ENCODE peak calls at places on chromosomes 7 and 10, in five cellular contexts. One of them, this sample, is unnamed.

GRCh38 chr7:22726849-22727792 is at the start of gene IL6:
- DNase-seq in neural progenitor cell: peak; percentile 48
- DNase-seq in mesenchymal stem cell: peak; percentile 97
- DNase-seq in PC-3: peak; percentile 92
- DNase-seq in GM23248: peak; percentile 97
- DNase-seq in this sample: peak; percentile 96

GRCh38 chr10:28135258-28135657 is 136.4 kb upstream of the ODAD2 start:
- DNase-seq in mesenchymal stem cell: no peak
- DNase-seq in GM23248: peak; percentile 49
- DNase-seq in neural progenitor cell: no peak
- DNase-seq in PC-3: peak; percentile 33
- DNase-seq in this sample: peak; percentile 32

GRCh38 chr7:79979437-79979836 is 155.2 kb upstream of the GNAI1 start:
- DNase-seq in PC-3: peak; percentile 44
- DNase-seq in GM23248: peak; percentile 59
- DNase-seq in mesenchymal stem cell: peak; percentile 88
- DNase-seq in neural progenitor cell: no peak
- DNase-seq in this sample: peak; percentile 74

GRCh38 chr7:151243411-151244155 is 4.9 kb downstream of the SMARCD3 start:
- DNase-seq in mesenchymal stem cell: peak; percentile 10
- DNase-seq in GM23248: no peak
- DNase-seq in PC-3: no peak
- DNase-seq in neural progenitor cell: peak; percentile 67
- DNase-seq in this sample: no peak

GRCh38 chr10:66591865-66592264 is 334.0 kb upstream of the LRRTM3 start:
- DNase-seq in mesenchymal stem cell: no peak
- DNase-seq in neural progenitor cell: no peak
- DNase-seq in PC-3: peak; percentile 98
- DNase-seq in GM23248: no peak
- DNase-seq in this sample: peak; percentile 24

GRCh38 chr10:89153086-89153485 is 54.0 kb downstream of the CH25H start:
- DNase-seq in GM23248: peak; percentile 53
- DNase-seq in mesenchymal stem cell: no peak
- DNase-seq in PC-3: peak; percentile 35
- DNase-seq in neural progenitor cell: no peak
- DNase-seq in this sample: no peak

GRCh38 chr7:20280475-20281351 is 50.0 kb upstream of the ITGB8 start:
- DNase-seq in PC-3: peak; percentile 15
- DNase-seq in neural progenitor cell: no peak
- DNase-seq in GM23248: peak; percentile 85
- DNase-seq in mesenchymal stem cell: peak; percentile 24
- DNase-seq in this sample: peak; percentile 88

GRCh38 chr10:95861401-95861800 is 46.4 kb upstream of the CC2D2B start:
- DNase-seq in GM23248: no peak
- DNase-seq in PC-3: no peak
- DNase-seq in mesenchymal stem cell: no peak
- DNase-seq in neural progenitor cell: no peak
- DNase-seq in this sample: no peak

GRCh38 chr7:133773601-133774000 is 353.5 kb upstream of the LRGUK start:
- DNase-seq in mesenchymal stem cell: no peak
- DNase-seq in GM23248: no peak
- DNase-seq in neural progenitor cell: no peak
- DNase-seq in PC-3: no peak
- DNase-seq in this sample: no peak

GRCh38 chr10:5014936-5015335 is 11.3 kb upstream of the AKR1C2 start:
- DNase-seq in neural progenitor cell: peak; percentile 8
- DNase-seq in GM23248: peak; percentile 42
- DNase-seq in mesenchymal stem cell: peak; percentile 4
- DNase-seq in PC-3: peak; percentile 11
- DNase-seq in this sample: no peak

GRCh38 chr10:67912330-67912946 is 28.0 kb downstream of the SIRT1 start:
- DNase-seq in neural progenitor cell: no peak
- DNase-seq in PC-3: no peak
- DNase-seq in mesenchymal stem cell: peak; percentile 21
- DNase-seq in GM23248: peak; percentile 59
- DNase-seq in this sample: no peak

GRCh38 chr10:46220187-46220586 is 66.6 kb upstream of the ANTXRL start:
- DNase-seq in neural progenitor cell: no peak
- DNase-seq in PC-3: no peak
- DNase-seq in GM23248: no peak
- DNase-seq in mesenchymal stem cell: no peak
- DNase-seq in this sample: no peak

GRCh38 chr7:27723086-27723485 is 16.9 kb upstream of the TAX1BP1 start:
- DNase-seq in neural progenitor cell: no peak
- DNase-seq in GM23248: peak; percentile 42
- DNase-seq in mesenchymal stem cell: no peak
- DNase-seq in PC-3: peak; percentile 40
- DNase-seq in this sample: no peak

GRCh38 chr7:149369497-149369896 is 91.4 kb downstream of the ZNF777 start:
- DNase-seq in PC-3: peak; percentile 87
- DNase-seq in GM23248: no peak
- DNase-seq in neural progenitor cell: no peak
- DNase-seq in mesenchymal stem cell: no peak
- DNase-seq in this sample: no peak

GRCh38 chr10:6579193-6579903 is 728 bp downstream of the PRKCQ start:
- DNase-seq in PC-3: no peak
- DNase-seq in GM23248: no peak
- DNase-seq in mesenchymal stem cell: no peak
- DNase-seq in neural progenitor cell: peak; percentile 26
- DNase-seq in this sample: no peak

GRCh38 chr10:7767209-7767608 is 20.6 kb downstream of the KIN start:
- DNase-seq in GM23248: peak; percentile 74
- DNase-seq in mesenchymal stem cell: peak; percentile 58
- DNase-seq in neural progenitor cell: no peak
- DNase-seq in PC-3: no peak
- DNase-seq in this sample: peak; percentile 85

GRCh38 chr7:2825595-2826227 is 18.4 kb downstream of the GNA12 start:
- DNase-seq in neural progenitor cell: peak; percentile 36
- DNase-seq in PC-3: no peak
- DNase-seq in GM23248: no peak
- DNase-seq in mesenchymal stem cell: peak; percentile 50
- DNase-seq in this sample: no peak

GRCh38 chr10:48708144-48708543 is 23.5 kb downstream of the WDFY4 start:
- DNase-seq in GM23248: peak; percentile 3
- DNase-seq in mesenchymal stem cell: peak; percentile 31
- DNase-seq in PC-3: no peak
- DNase-seq in neural progenitor cell: no peak
- DNase-seq in this sample: no peak

GRCh38 chr7:131498237-131498885 is 58.1 kb downstream of the PODXL start:
- DNase-seq in PC-3: no peak
- DNase-seq in GM23248: peak; percentile 73
- DNase-seq in mesenchymal stem cell: no peak
- DNase-seq in neural progenitor cell: no peak
- DNase-seq in this sample: peak; percentile 48

GRCh38 chr7:131071786-131072504 is 255.7 kb upstream of the MKLN1 start:
- DNase-seq in GM23248: peak; percentile 70
- DNase-seq in neural progenitor cell: no peak
- DNase-seq in mesenchymal stem cell: peak; percentile 57
- DNase-seq in PC-3: peak; percentile 72
- DNase-seq in this sample: peak; percentile 62

GRCh38 chr7:121909721-121910359 is 36.9 kb downstream of the PTPRZ1 start:
- DNase-seq in PC-3: no peak
- DNase-seq in mesenchymal stem cell: no peak
- DNase-seq in neural progenitor cell: peak; percentile 24
- DNase-seq in GM23248: no peak
- DNase-seq in this sample: peak; percentile 51

GRCh38 chr7:63899691-63900393 is 98.8 kb upstream of the ZNF722 start:
- DNase-seq in PC-3: peak; percentile 31
- DNase-seq in GM23248: peak; percentile 42
- DNase-seq in neural progenitor cell: no peak
- DNase-seq in mesenchymal stem cell: no peak
- DNase-seq in this sample: no peak

GRCh38 chr10:80136134-80136571 is 3.6 kb downstream of the PLAC9 start:
- DNase-seq in PC-3: peak; percentile 15
- DNase-seq in neural progenitor cell: no peak
- DNase-seq in GM23248: peak; percentile 97
- DNase-seq in mesenchymal stem cell: no peak
- DNase-seq in this sample: peak; percentile 96

GRCh38 chr7:108684629-108685028 is 115.0 kb downstream of the DNAJB9 start:
- DNase-seq in GM23248: no peak
- DNase-seq in PC-3: peak; percentile 58
- DNase-seq in neural progenitor cell: no peak
- DNase-seq in mesenchymal stem cell: peak; percentile 28
- DNase-seq in this sample: no peak

GRCh38 chr10:12668634-12669033 is 319.3 kb downstream of the CAMK1D start:
- DNase-seq in GM23248: no peak
- DNase-seq in mesenchymal stem cell: no peak
- DNase-seq in PC-3: no peak
- DNase-seq in neural progenitor cell: no peak
- DNase-seq in this sample: no peak

GRCh38 chr10:60197206-60197605 is 192.5 kb downstream of the ANK3 start:
- DNase-seq in PC-3: no peak
- DNase-seq in mesenchymal stem cell: no peak
- DNase-seq in GM23248: no peak
- DNase-seq in neural progenitor cell: no peak
- DNase-seq in this sample: no peak

GRCh38 chr10:77282163-77282562 is 355.4 kb downstream of the KCNMA1 start:
- DNase-seq in mesenchymal stem cell: no peak
- DNase-seq in PC-3: no peak
- DNase-seq in GM23248: no peak
- DNase-seq in neural progenitor cell: no peak
- DNase-seq in this sample: no peak

GRCh38 chr10:32367793-32368453 is 21.0 kb upstream of the EPC1 start:
- DNase-seq in mesenchymal stem cell: peak; percentile 69
- DNase-seq in PC-3: peak; percentile 92
- DNase-seq in neural progenitor cell: peak; percentile 67
- DNase-seq in GM23248: peak; percentile 81
- DNase-seq in this sample: peak; percentile 89

GRCh38 chr10:62813981-62814380 is 2.2 kb downstream of the EGR2 start:
- DNase-seq in GM23248: no peak
- DNase-seq in mesenchymal stem cell: no peak
- DNase-seq in neural progenitor cell: no peak
- DNase-seq in PC-3: no peak
- DNase-seq in this sample: no peak

GRCh38 chr10:80472234-80473095 is 18.4 kb downstream of the TSPAN14 start:
- DNase-seq in mesenchymal stem cell: peak; percentile 87
- DNase-seq in neural progenitor cell: no peak
- DNase-seq in PC-3: no peak
- DNase-seq in GM23248: peak; percentile 76
- DNase-seq in this sample: peak; percentile 90

GRCh38 chr10:75355706-75356105 is 45.9 kb downstream of the ZNF503 start:
- DNase-seq in neural progenitor cell: no peak
- DNase-seq in PC-3: no peak
- DNase-seq in mesenchymal stem cell: no peak
- DNase-seq in GM23248: peak; percentile 23
- DNase-seq in this sample: no peak

GRCh38 chr10:114632869-114633715 is 25.0 kb downstream of the ABLIM1 start:
- DNase-seq in neural progenitor cell: peak; percentile 25
- DNase-seq in mesenchymal stem cell: peak; percentile 97
- DNase-seq in PC-3: peak; percentile 81
- DNase-seq in GM23248: peak; percentile 92
- DNase-seq in this sample: peak; percentile 88

GRCh38 chr10:125768217-125768616 is 7.4 kb downstream of the MMP21 start:
- DNase-seq in neural progenitor cell: peak; percentile 35
- DNase-seq in GM23248: peak; percentile 36
- DNase-seq in PC-3: no peak
- DNase-seq in mesenchymal stem cell: peak; percentile 12
- DNase-seq in this sample: peak; percentile 72

GRCh38 chr7:157021071-157021891 is 10.8 kb upstream of the MNX1 start:
- DNase-seq in PC-3: no peak
- DNase-seq in GM23248: no peak
- DNase-seq in mesenchymal stem cell: no peak
- DNase-seq in neural progenitor cell: peak; percentile 74
- DNase-seq in this sample: no peak

GRCh38 chr10:110496553-110497437 is 912 bp upstream of the DUSP5 start:
- DNase-seq in neural progenitor cell: no peak
- DNase-seq in GM23248: peak; percentile 90
- DNase-seq in PC-3: peak; percentile 47
- DNase-seq in mesenchymal stem cell: no peak
- DNase-seq in this sample: peak; percentile 45
- H3K9ac ChIP-seq in neural progenitor cell: no peak overlapping the region
- H3K9ac ChIP-seq in GM23248: peak overlapping the region; percentile 92
- H3K9ac ChIP-seq in PC-3: peak overlapping the region; percentile 97
- H3K9ac ChIP-seq in mesenchymal stem cell: peak overlapping the region; percentile 98
- H3K9ac ChIP-seq in this sample: peak overlapping the region; percentile 94

GRCh38 chr7:123571187-123571586 is 13.6 kb upstream of the NDUFA5 start:
- DNase-seq in neural progenitor cell: no peak
- DNase-seq in GM23248: no peak
- DNase-seq in PC-3: no peak
- DNase-seq in mesenchymal stem cell: no peak
- DNase-seq in this sample: no peak
- H3K4me3 ChIP-seq in neural progenitor cell: no peak overlapping the region
- H3K4me3 ChIP-seq in GM23248: no peak overlapping the region
- H3K4me3 ChIP-seq in PC-3: no peak overlapping the region
- H3K4me3 ChIP-seq in mesenchymal stem cell: no peak overlapping the region
- H3K4me3 ChIP-seq in this sample: no peak overlapping the region

GRCh38 chr10:10515479-10516204 is 502.0 kb upstream of the CELF2 start:
- DNase-seq in PC-3: no peak
- DNase-seq in neural progenitor cell: no peak
- DNase-seq in mesenchymal stem cell: peak; percentile 46
- DNase-seq in GM23248: peak; percentile 53
- DNase-seq in this sample: no peak
- H3K9ac ChIP-seq in PC-3: no peak overlapping the region
- H3K9ac ChIP-seq in neural progenitor cell: no peak overlapping the region
- H3K9ac ChIP-seq in mesenchymal stem cell: peak overlapping the region; percentile 70
- H3K9ac ChIP-seq in GM23248: no peak overlapping the region
- H3K9ac ChIP-seq in this sample: no peak overlapping the region

GRCh38 chr7:36802459-36802858 is 78.2 kb upstream of the AOAH start:
- DNase-seq in neural progenitor cell: no peak
- DNase-seq in mesenchymal stem cell: no peak
- DNase-seq in GM23248: no peak
- DNase-seq in PC-3: no peak
- DNase-seq in this sample: no peak
- H3K4me3 ChIP-seq in neural progenitor cell: no peak overlapping the region
- H3K4me3 ChIP-seq in mesenchymal stem cell: no peak overlapping the region
- H3K4me3 ChIP-seq in GM23248: no peak overlapping the region
- H3K4me3 ChIP-seq in PC-3: no peak overlapping the region
- H3K4me3 ChIP-seq in this sample: no peak overlapping the region

GRCh38 chr7:1474736-1475135 is 15.5 kb upstream of the MICALL2 start:
- DNase-seq in mesenchymal stem cell: no peak
- DNase-seq in GM23248: no peak
- DNase-seq in PC-3: no peak
- DNase-seq in neural progenitor cell: no peak
- DNase-seq in this sample: no peak
- H3K9ac ChIP-seq in mesenchymal stem cell: no peak overlapping the region
- H3K9ac ChIP-seq in GM23248: no peak overlapping the region
- H3K9ac ChIP-seq in PC-3: no peak overlapping the region
- H3K9ac ChIP-seq in neural progenitor cell: no peak overlapping the region
- H3K9ac ChIP-seq in this sample: no peak overlapping the region

DNA sequence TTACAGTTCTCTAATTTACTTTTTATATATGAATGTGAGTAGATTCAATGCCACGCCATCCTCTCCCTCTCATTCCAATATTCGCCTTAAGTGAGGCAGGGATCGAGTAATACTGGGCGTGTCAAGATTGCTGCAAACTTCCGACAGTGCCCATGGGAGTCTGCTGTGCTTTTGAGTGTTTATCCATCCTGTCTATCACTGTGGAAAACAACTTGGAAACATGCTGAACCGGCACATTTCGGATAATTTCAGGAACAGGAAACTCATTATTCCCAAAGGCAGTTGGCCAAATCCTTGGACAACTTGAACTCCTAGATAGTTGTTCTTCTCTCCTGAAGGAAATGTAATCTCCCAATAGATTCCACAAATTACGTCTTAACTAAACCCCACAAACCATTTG is 28.5 kb downstream of the PIP4K2A start:
- DNase-seq in neural progenitor cell: no peak
- DNase-seq in GM23248: no peak
- DNase-seq in PC-3: no peak
- DNase-seq in mesenchymal stem cell: no peak
- DNase-seq in this sample: no peak
- H3K4me3 ChIP-seq in neural progenitor cell: no peak overlapping the region
- H3K4me3 ChIP-seq in GM23248: no peak overlapping the region
- H3K4me3 ChIP-seq in PC-3: no peak overlapping the region
- H3K4me3 ChIP-seq in mesenchymal stem cell: no peak overlapping the region
- H3K4me3 ChIP-seq in this sample: peak overlapping the region; percentile 17

GRCh38 chr7:129779602-129780256 is 168.2 kb downstream of the NRF1 start:
- DNase-seq in neural progenitor cell: peak; percentile 85
- DNase-seq in GM23248: peak; percentile 52
- DNase-seq in mesenchymal stem cell: no peak
- DNase-seq in PC-3: peak; percentile 46
- DNase-seq in this sample: peak; percentile 38
- H3K9ac ChIP-seq in neural progenitor cell: no peak overlapping the region
- H3K9ac ChIP-seq in GM23248: no peak overlapping the region
- H3K9ac ChIP-seq in mesenchymal stem cell: no peak overlapping the region
- H3K9ac ChIP-seq in PC-3: peak overlapping the region; percentile 77
- H3K9ac ChIP-seq in this sample: no peak overlapping the region